ENCODE peak calls at places on chromosome 9, in eight cellular contexts. B is mucosa of descending colon, Q is right lobe of liver, K is neural progenitor cell, Y is body of pancreas, M is hepatocyte, X is IMR-90, V is tibial nerve. N is an unnamed sample.
A peak's percentile ranks its signal among the peaks of the same experiment; 100 is the strongest.

GRCh38 chr9:131204285-131204684 is 72.0 kb downstream of the FAM78A start:
- DNase-seq in Q (no peak), V (no peak), K (no peak), M (no peak), Y (no peak), B (no peak), X (no peak), N (no peak)

GRCh38 chr9:109913461-109913810 is 133.4 kb downstream of the PALM2AKAP2 start:
- DNase-seq in B (no peak), M (no peak), Q (no peak), Y (no peak), X (no peak), V (no peak), K (no peak), N (no peak)

GRCh38 chr9:123440256-123440655 is 84.3 kb downstream of the CRB2 start:
- DNase-seq in K (no peak), X (no peak), M (no peak), B (no peak), Y (no peak), V (no peak), Q (peak; percentile 33), N (no peak)

GRCh38 chr9:76433851-76434250 is 25.1 kb upstream of the GCNT1 start:
- DNase-seq in K (no peak), Y (no peak), X (peak; percentile 83), M (no peak), V (no peak), B (no peak), Q (no peak), N (no peak)

GRCh38 chr9:114303977-114304376 is 18.9 kb upstream of the ORM1 start:
- DNase-seq in Y (no peak), V (no peak), Q (peak; percentile 30), X (no peak), M (peak; percentile 3), B (no peak), K (no peak), N (no peak)

GRCh38 chr9:1267581-1267980 is 217.4 kb downstream of the DMRT2 start:
- DNase-seq in Y (peak; percentile 77), K (no peak), X (no peak), Q (peak; percentile 73), M (no peak), B (no peak), V (no peak), N (no peak)

GRCh38 chr9:91824591-91825339 is 125.3 kb downstream of the ROR2 start:
- DNase-seq in M (peak; percentile 68), B (no peak), Y (peak; percentile 15), Q (no peak), V (no peak), K (no peak), X (no peak), N (no peak)

GRCh38 chr9:79572891-79573696 is 1.3 kb downstream of the TLE4 start:
- DNase-seq in Y (peak; percentile 47), Q (peak; percentile 70), M (peak; percentile 63), V (no peak), X (no peak), B (peak; percentile 76), K (peak; percentile 70), N (no peak)

GRCh38 chr9:110048976-110049698 is 158.8 kb downstream of the C9orf152 start:
- DNase-seq in M (peak; percentile 36), Q (no peak), V (no peak), Y (no peak), X (no peak), B (peak; percentile 44), K (peak; percentile 38), N (peak; percentile 42)

GRCh38 chr9:108411632-108412031 is 444.2 kb downstream of the ACTL7B start:
- DNase-seq in M (no peak), Q (no peak), V (no peak), X (no peak), K (no peak), B (no peak), Y (no peak), N (no peak)

GRCh38 chr9:108412755-108413154 is 443.0 kb downstream of the ACTL7B start:
- DNase-seq in Y (no peak), M (peak; percentile 33), K (peak; percentile 45), Q (no peak), B (no peak), V (no peak), X (peak; percentile 11), N (peak; percentile 36)

DNA sequence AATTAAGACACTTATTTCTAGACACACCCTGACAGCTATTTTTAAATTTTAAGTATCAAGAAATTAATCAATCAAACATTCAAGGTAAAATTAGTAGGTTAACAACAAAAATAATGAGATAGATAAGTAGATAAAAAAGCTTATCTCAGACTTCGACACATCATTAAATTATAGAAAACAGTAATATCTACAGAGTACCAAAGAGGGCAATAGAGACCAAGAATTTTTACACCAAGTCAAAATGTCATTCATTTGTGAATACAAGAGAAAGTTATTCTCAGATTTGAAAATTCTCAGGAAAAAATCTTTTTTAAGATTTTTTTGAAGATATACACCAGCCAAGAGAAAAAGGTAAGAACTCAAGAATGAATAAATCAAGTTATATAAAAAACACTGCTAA is 445.6 kb downstream of the ACTL7B start:
- DNase-seq in K (no peak), M (no peak), X (no peak), Y (no peak), V (no peak), Q (no peak), B (no peak), N (no peak)
- TF ChIP-seq CTCF in K (no peak), M (no peak), X (no peak), Y (no peak), V (no peak), Q (no peak), B (no peak), N (no peak)

DNA sequence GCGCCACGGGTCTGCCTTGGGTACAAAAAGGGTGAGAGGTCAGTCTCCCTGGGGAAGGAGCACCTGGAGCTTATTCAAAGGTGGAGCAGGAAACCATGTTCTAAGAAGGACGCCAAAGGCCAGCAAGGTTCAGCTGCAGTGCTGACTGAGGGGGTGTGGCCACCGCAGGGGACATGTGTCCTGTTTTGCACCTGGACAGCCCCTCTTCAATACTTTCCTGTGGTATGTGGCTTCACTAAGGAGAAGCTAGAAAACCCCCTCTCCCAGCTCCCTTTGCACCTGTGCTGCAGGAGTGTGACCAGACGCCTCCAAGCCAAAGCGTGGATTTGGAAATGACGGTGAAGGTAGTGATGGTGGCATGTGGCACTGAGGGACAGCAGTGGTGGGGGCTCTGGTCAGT is 23.6 kb downstream of the TRIM14 start:
- DNase-seq in Y (no peak), K (no peak), M (no peak), V (no peak), X (no peak), B (no peak), Q (no peak), N (no peak)
- H3K4me1 ChIP-seq in Y (peaks cover 6% of the 10 kb centered on the region), K (peaks cover 16% of the 10 kb centered on the region), M (peaks cover 5% of the 10 kb centered on the region), V (no peaks in the 10 kb centered on the region), X (no peaks in the 10 kb centered on the region), B (peaks cover 14% of the 10 kb centered on the region), Q (no peaks in the 10 kb centered on the region), N (peaks cover 22% of the 10 kb centered on the region)

GRCh38 chr9:132239518-132239917 is 77.7 kb downstream of the NTNG2 start:
- DNase-seq in X (no peak), B (no peak), Q (no peak), M (no peak), K (no peak), Y (no peak), V (no peak), N (no peak)

GRCh38 chr9:132241483-132241839 is 79.6 kb downstream of the NTNG2 start:
- DNase-seq in V (no peak), X (no peak), B (no peak), M (no peak), Q (no peak), K (no peak), Y (no peak), N (no peak)

GRCh38 chr9:132238992-132239391 is 77.1 kb downstream of the NTNG2 start:
- DNase-seq in V (no peak), X (no peak), M (no peak), K (no peak), B (no peak), Q (no peak), Y (no peak), N (no peak)

GRCh38 chr9:132240860-132241482 is 79.1 kb downstream of the NTNG2 start:
- DNase-seq in V (peak; percentile 94), X (peak; percentile 85), K (peak; percentile 99), Y (peak; percentile 99), B (peak; percentile 98), Q (peak; percentile 94), M (peak; percentile 96), N (peak; percentile 93)

DNA sequence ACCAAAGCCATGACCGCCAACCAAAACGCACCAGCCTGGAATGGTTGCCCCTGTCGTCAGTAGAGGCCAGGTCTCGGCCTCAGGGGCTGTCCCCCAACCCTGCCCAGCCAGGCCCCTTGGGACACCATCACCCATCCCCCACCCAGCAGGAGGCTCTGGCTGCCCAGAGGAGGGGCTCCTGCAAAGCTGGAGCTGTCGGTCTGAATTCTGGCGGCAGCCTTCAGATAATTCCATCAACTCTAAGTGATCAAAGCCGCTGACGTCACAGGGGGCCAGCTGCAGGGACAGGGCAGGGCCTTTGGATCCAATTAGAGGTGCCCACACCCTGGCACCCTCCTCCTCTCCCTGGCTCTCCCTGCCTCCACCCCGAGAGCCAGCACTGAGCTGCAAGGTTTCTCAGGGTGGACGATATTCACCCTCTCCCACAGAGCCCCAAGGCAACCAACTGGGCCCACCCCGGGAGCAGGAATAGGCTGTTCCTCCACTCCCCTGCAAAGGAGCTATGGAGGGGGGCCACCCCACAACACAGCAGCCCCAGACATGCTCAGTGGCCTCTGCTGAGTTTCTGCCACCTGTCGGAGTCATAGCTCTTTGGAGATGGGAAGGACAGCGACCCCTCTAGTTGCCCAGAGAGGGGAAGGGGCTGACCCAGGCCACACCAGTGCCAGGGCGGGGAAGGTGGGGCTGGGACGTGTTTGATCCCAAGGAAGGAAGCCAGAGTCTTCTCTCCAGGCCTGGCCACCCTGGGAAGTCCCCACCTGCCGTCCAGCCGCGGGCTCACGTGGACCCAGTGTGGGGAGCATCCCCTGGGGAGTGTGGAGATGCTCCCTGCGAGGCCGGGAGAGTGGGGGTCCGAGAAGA is 78.4 kb downstream of the NTNG2 start:
- DNase-seq in K (peak; percentile 64), Q (no peak), X (no peak), M (no peak), V (no peak), Y (peak; percentile 37), B (no peak), N (no peak)
- H3K4me3 ChIP-seq in K (peak overlapping the region; percentile 49), Q (no peak overlapping the region), X (peak overlapping the region; percentile 47), M (no peak overlapping the region), V (peak overlapping the region; percentile 66), Y (no peak overlapping the region), B (no peak overlapping the region), N (peak overlapping the region; percentile 56)

DNA sequence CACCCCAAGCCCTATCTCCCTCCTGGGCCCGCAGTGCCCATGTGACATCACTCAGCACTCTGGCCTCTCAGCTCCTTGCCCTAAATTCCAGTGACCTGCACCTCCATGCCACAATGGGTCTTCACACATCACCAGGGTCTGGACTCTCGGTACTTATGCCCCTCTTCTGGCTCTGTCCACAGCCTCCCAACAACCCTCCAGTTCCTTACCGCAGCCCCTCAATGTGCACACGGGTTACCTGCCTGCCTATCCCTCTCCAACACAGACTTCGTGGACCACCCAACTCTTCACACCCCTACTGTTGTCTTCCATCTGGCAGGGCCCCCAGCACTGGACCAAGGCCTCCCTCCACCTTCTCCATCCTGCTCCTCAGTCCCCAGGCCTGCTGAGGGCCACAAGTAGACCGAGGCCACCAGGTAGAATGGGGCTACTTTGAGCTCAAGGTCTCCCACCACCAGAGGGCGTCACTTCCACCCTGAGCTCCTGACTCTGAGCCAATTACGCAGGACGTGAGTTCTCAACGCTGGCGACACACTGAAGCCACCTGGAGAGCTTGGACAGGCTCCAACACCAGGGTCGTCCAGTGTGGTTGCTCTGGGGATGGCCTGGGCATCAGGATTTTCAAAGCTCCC is 172.1 kb downstream of the GABBR2 start:
- DNase-seq in Q (no peak), K (peak; percentile 31), M (peak; percentile 28), X (no peak), V (no peak), B (peak; percentile 32), Y (peak; percentile 49), N (peak; percentile 15)
- TF ChIP-seq CTCF in Q (peak; percentile 28), K (peak; percentile 49), M (peak; percentile 19), X (no peak), V (no peak), B (no peak), Y (no peak), N (no peak)

GRCh38 chr9:127126981-127127380 is 4.5 kb upstream of the ANGPTL2 start:
- DNase-seq in M (no peak), Y (no peak), Q (no peak), V (no peak), X (peak; percentile 32), K (no peak), B (no peak), N (no peak)
- H3K4me1 ChIP-seq in M (peaks cover 42% of the 10 kb centered on the region), Y (peaks cover 24% of the 10 kb centered on the region), Q (no peaks in the 10 kb centered on the region), V (peaks cover 54% of the 10 kb centered on the region), X (peaks cover 37% of the 10 kb centered on the region), K (peaks cover 11% of the 10 kb centered on the region), B (peaks cover 6% of the 10 kb centered on the region), N (peaks cover 39% of the 10 kb centered on the region)